ENCODE peak calls at places on chromosomes 12 and 14, in nine cellular contexts. One of them, this sample, is unnamed. For H3K4me1, the result is how much of the 10 kb centered on the place peaks cover.

GRCh38 chr14:95313707-95314106 is 6.0 kb downstream of the CLMN start:
- DNase-seq in PC-3: peak
- DNase-seq in heart right ventricle: peak
- DNase-seq in mammary epithelial cell: peak
- DNase-seq in esophagus squamous epithelium: peak
- DNase-seq in right lobe of liver: peak
- DNase-seq in heart left ventricle: peak
- DNase-seq in HepG2: peak
- DNase-seq in K562: no peak
- DNase-seq in this sample: no peak

GRCh38 chr14:104895207-104895785 is 29.4 kb upstream of the PLD4 start:
- DNase-seq in PC-3: no peak
- DNase-seq in esophagus squamous epithelium: no peak
- DNase-seq in mammary epithelial cell: no peak
- DNase-seq in right lobe of liver: peak
- DNase-seq in heart right ventricle: peak
- DNase-seq in K562: no peak
- DNase-seq in HepG2: no peak
- DNase-seq in heart left ventricle: no peak
- DNase-seq in this sample: no peak

GRCh38 chr12:39627914-39628313 is 8.3 kb upstream of the ABCD2 start:
- DNase-seq in right lobe of liver: no peak
- DNase-seq in heart right ventricle: no peak
- DNase-seq in PC-3: no peak
- DNase-seq in HepG2: no peak
- DNase-seq in heart left ventricle: no peak
- DNase-seq in mammary epithelial cell: no peak
- DNase-seq in esophagus squamous epithelium: no peak
- DNase-seq in K562: no peak
- DNase-seq in this sample: no peak

GRCh38 chr12:3252416-3252815 is 175.2 kb downstream of the TSPAN9 start:
- DNase-seq in heart left ventricle: peak
- DNase-seq in HepG2: no peak
- DNase-seq in esophagus squamous epithelium: no peak
- DNase-seq in PC-3: no peak
- DNase-seq in right lobe of liver: peak
- DNase-seq in mammary epithelial cell: no peak
- DNase-seq in heart right ventricle: peak
- DNase-seq in K562: no peak
- DNase-seq in this sample: no peak

GRCh38 chr14:64417042-64417770 is 29.1 kb downstream of the MTHFD1 start:
- DNase-seq in right lobe of liver: no peak
- DNase-seq in mammary epithelial cell: no peak
- DNase-seq in heart right ventricle: no peak
- DNase-seq in HepG2: no peak
- DNase-seq in K562: peak
- DNase-seq in heart left ventricle: no peak
- DNase-seq in esophagus squamous epithelium: no peak
- DNase-seq in PC-3: peak
- DNase-seq in this sample: no peak

GRCh38 chr12:47736877-47737676 is 11.8 kb upstream of the ENDOU start:
- DNase-seq in esophagus squamous epithelium: no peak
- DNase-seq in heart left ventricle: peak
- DNase-seq in K562: peak
- DNase-seq in mammary epithelial cell: no peak
- DNase-seq in PC-3: no peak
- DNase-seq in HepG2: no peak
- DNase-seq in right lobe of liver: peak
- DNase-seq in heart right ventricle: peak
- DNase-seq in this sample: no peak

GRCh38 chr12:19530631-19531020 is 91.3 kb downstream of the AEBP2 start:
- DNase-seq in mammary epithelial cell: peak
- DNase-seq in HepG2: no peak
- DNase-seq in K562: no peak
- DNase-seq in right lobe of liver: no peak
- DNase-seq in heart right ventricle: no peak
- DNase-seq in esophagus squamous epithelium: no peak
- DNase-seq in PC-3: no peak
- DNase-seq in heart left ventricle: no peak
- DNase-seq in this sample: no peak

GRCh38 chr12:12926571-12927071 is 25.3 kb downstream of the GPRC5D start:
- DNase-seq in heart right ventricle: no peak
- DNase-seq in PC-3: no peak
- DNase-seq in heart left ventricle: no peak
- DNase-seq in mammary epithelial cell: no peak
- DNase-seq in right lobe of liver: no peak
- DNase-seq in K562: no peak
- DNase-seq in esophagus squamous epithelium: no peak
- DNase-seq in HepG2: no peak
- DNase-seq in this sample: no peak

GRCh38 chr14:24851837-24852236 is 198.1 kb downstream of the STXBP6 start:
- DNase-seq in heart right ventricle: no peak
- DNase-seq in mammary epithelial cell: no peak
- DNase-seq in K562: no peak
- DNase-seq in HepG2: no peak
- DNase-seq in right lobe of liver: no peak
- DNase-seq in PC-3: no peak
- DNase-seq in heart left ventricle: no peak
- DNase-seq in esophagus squamous epithelium: no peak
- DNase-seq in this sample: no peak

DNA sequence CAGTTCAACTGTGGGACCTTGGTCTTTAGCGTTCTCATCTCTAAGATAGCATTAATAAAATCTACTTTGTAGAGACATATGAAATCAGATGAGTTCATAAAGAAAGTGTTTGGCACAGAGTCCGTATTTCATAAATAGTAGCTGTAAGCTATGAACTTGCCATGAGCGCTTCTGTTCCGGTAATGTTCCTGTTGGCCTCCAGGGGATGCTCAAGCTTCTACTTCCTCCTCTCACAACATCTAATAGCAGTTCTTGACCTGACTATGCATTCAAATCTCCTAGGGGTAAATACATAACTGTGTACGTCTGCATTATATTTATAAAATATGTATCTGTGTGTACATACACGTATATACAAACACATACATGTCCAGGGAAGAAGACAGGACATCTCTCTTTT is 288.2 kb upstream of the TMPO start:
- DNase-seq in heart left ventricle: no peak
- DNase-seq in esophagus squamous epithelium: no peak
- DNase-seq in K562: peak
- DNase-seq in heart right ventricle: no peak
- DNase-seq in PC-3: no peak
- DNase-seq in HepG2: peak
- DNase-seq in mammary epithelial cell: no peak
- DNase-seq in right lobe of liver: no peak
- DNase-seq in this sample: peak
- TF ChIP-seq CTCF in heart left ventricle: no peak
- TF ChIP-seq CTCF in esophagus squamous epithelium: peak
- TF ChIP-seq CTCF in K562: peak
- TF ChIP-seq CTCF in heart right ventricle: no peak
- TF ChIP-seq CTCF in PC-3: peak
- TF ChIP-seq CTCF in HepG2: peak
- TF ChIP-seq CTCF in mammary epithelial cell: peak
- TF ChIP-seq CTCF in right lobe of liver: peak
- TF ChIP-seq CTCF in this sample: peak

GRCh38 chr14:68399971-68400370 is 392.9 kb downstream of the ZFP36L1 start:
- DNase-seq in esophagus squamous epithelium: no peak
- DNase-seq in K562: no peak
- DNase-seq in mammary epithelial cell: no peak
- DNase-seq in heart right ventricle: no peak
- DNase-seq in PC-3: no peak
- DNase-seq in right lobe of liver: no peak
- DNase-seq in HepG2: no peak
- DNase-seq in heart left ventricle: no peak
- DNase-seq in this sample: peak

GRCh38 chr14:68402525-68403101 is 390.3 kb downstream of the ZFP36L1 start:
- DNase-seq in HepG2: no peak
- DNase-seq in heart left ventricle: no peak
- DNase-seq in K562: no peak
- DNase-seq in right lobe of liver: no peak
- DNase-seq in PC-3: no peak
- DNase-seq in esophagus squamous epithelium: no peak
- DNase-seq in heart right ventricle: no peak
- DNase-seq in mammary epithelial cell: no peak
- DNase-seq in this sample: no peak

GRCh38 chr14:68403191-68403781 is 389.6 kb downstream of the ZFP36L1 start:
- DNase-seq in heart right ventricle: no peak
- DNase-seq in right lobe of liver: no peak
- DNase-seq in HepG2: no peak
- DNase-seq in K562: no peak
- DNase-seq in heart left ventricle: no peak
- DNase-seq in mammary epithelial cell: no peak
- DNase-seq in esophagus squamous epithelium: no peak
- DNase-seq in PC-3: no peak
- DNase-seq in this sample: no peak

GRCh38 chr14:68401855-68402254 is 391.0 kb downstream of the ZFP36L1 start:
- DNase-seq in heart left ventricle: no peak
- DNase-seq in mammary epithelial cell: no peak
- DNase-seq in esophagus squamous epithelium: no peak
- DNase-seq in PC-3: no peak
- DNase-seq in K562: no peak
- DNase-seq in right lobe of liver: no peak
- DNase-seq in HepG2: no peak
- DNase-seq in heart right ventricle: no peak
- DNase-seq in this sample: no peak

GRCh38 chr14:68401320-68401719 is 391.5 kb downstream of the ZFP36L1 start:
- DNase-seq in K562: no peak
- DNase-seq in esophagus squamous epithelium: no peak
- DNase-seq in heart right ventricle: no peak
- DNase-seq in PC-3: no peak
- DNase-seq in right lobe of liver: no peak
- DNase-seq in HepG2: no peak
- DNase-seq in heart left ventricle: no peak
- DNase-seq in mammary epithelial cell: peak
- DNase-seq in this sample: no peak
- H3K4me1 ChIP-seq in K562: under half
- H3K4me1 ChIP-seq in esophagus squamous epithelium: under half
- H3K4me1 ChIP-seq in heart right ventricle: half or more
- H3K4me1 ChIP-seq in PC-3: under half
- H3K4me1 ChIP-seq in right lobe of liver: under half
- H3K4me1 ChIP-seq in HepG2: under half
- H3K4me1 ChIP-seq in heart left ventricle: under half
- H3K4me1 ChIP-seq in mammary epithelial cell: half or more
- H3K4me1 ChIP-seq in this sample: under half

GRCh38 chr12:53123578-53124351 is 20.5 kb downstream of the SOAT2 start:
- DNase-seq in HepG2: no peak
- DNase-seq in mammary epithelial cell: peak
- DNase-seq in right lobe of liver: no peak
- DNase-seq in PC-3: peak
- DNase-seq in esophagus squamous epithelium: no peak
- DNase-seq in heart right ventricle: no peak
- DNase-seq in K562: no peak
- DNase-seq in heart left ventricle: no peak
- DNase-seq in this sample: no peak

GRCh38 chr12:53122961-53123468 is 19.7 kb downstream of the SOAT2 start:
- DNase-seq in heart right ventricle: no peak
- DNase-seq in HepG2: no peak
- DNase-seq in heart left ventricle: no peak
- DNase-seq in esophagus squamous epithelium: no peak
- DNase-seq in K562: no peak
- DNase-seq in mammary epithelial cell: no peak
- DNase-seq in right lobe of liver: no peak
- DNase-seq in PC-3: no peak
- DNase-seq in this sample: no peak

GRCh38 chr12:53128780-53129747 is 25.8 kb downstream of the SOAT2 start:
- DNase-seq in heart right ventricle: no peak
- DNase-seq in mammary epithelial cell: no peak
- DNase-seq in right lobe of liver: no peak
- DNase-seq in esophagus squamous epithelium: no peak
- DNase-seq in HepG2: no peak
- DNase-seq in K562: no peak
- DNase-seq in heart left ventricle: no peak
- DNase-seq in PC-3: no peak
- DNase-seq in this sample: no peak

GRCh38 chr12:53124352-53124723 is 21.1 kb downstream of the SOAT2 start:
- DNase-seq in K562: no peak
- DNase-seq in heart left ventricle: no peak
- DNase-seq in HepG2: no peak
- DNase-seq in esophagus squamous epithelium: no peak
- DNase-seq in mammary epithelial cell: no peak
- DNase-seq in PC-3: no peak
- DNase-seq in right lobe of liver: no peak
- DNase-seq in heart right ventricle: no peak
- DNase-seq in this sample: no peak

DNA sequence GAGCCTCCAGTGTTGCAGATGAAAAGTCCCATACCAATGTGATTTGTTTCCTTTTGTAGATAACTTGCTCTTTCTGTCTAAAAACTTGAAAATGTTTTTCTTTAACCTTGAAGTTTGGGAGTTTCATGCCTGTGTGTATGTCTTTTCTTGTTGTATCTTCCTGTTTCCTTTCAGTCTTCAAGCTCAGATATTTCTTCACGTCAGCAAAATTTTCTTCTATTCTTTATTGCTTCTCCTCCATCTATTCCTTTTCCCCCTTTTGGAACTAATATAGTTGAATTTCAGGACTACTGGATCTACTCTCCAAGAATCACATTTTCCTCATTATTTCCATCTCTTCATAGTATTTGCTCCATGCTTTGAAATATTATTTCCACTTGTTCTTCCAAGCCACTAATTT is 23.9 kb downstream of the SOAT2 start:
- DNase-seq in heart left ventricle: no peak
- DNase-seq in right lobe of liver: no peak
- DNase-seq in K562: no peak
- DNase-seq in HepG2: no peak
- DNase-seq in heart right ventricle: no peak
- DNase-seq in esophagus squamous epithelium: no peak
- DNase-seq in PC-3: no peak
- DNase-seq in mammary epithelial cell: no peak
- DNase-seq in this sample: no peak
- TF ChIP-seq CTCF in heart left ventricle: no peak
- TF ChIP-seq CTCF in right lobe of liver: no peak
- TF ChIP-seq CTCF in K562: no peak
- TF ChIP-seq CTCF in HepG2: no peak
- TF ChIP-seq CTCF in heart right ventricle: no peak
- TF ChIP-seq CTCF in esophagus squamous epithelium: no peak
- TF ChIP-seq CTCF in PC-3: no peak
- TF ChIP-seq CTCF in mammary epithelial cell: no peak
- TF ChIP-seq CTCF in this sample: no peak

DNA sequence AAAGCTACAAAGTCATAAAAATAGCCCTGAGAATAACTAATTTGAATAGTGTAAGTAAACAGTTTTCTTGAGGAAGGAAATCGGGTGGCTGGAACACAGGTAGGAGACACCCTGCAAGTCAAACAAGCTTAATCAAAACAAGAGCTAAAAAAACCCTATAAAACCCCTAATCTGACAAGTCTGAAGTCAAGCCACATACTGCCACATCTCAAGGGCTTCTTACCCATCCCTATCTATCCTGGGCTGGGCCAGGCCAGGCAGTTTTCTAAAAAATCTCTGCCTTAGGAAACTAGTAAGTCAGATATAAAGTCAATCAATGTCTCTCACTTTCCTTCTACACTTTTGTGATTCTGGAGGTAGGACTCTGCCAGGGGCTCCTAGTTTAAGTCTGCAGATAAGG is 15.3 kb downstream of the UBE2N start:
- DNase-seq in heart right ventricle: no peak
- DNase-seq in mammary epithelial cell: no peak
- DNase-seq in HepG2: no peak
- DNase-seq in esophagus squamous epithelium: no peak
- DNase-seq in right lobe of liver: no peak
- DNase-seq in PC-3: no peak
- DNase-seq in K562: no peak
- DNase-seq in heart left ventricle: no peak
- DNase-seq in this sample: no peak
- H3K4me1 ChIP-seq in heart right ventricle: half or more
- H3K4me1 ChIP-seq in mammary epithelial cell: under half
- H3K4me1 ChIP-seq in HepG2: half or more
- H3K4me1 ChIP-seq in esophagus squamous epithelium: under half
- H3K4me1 ChIP-seq in right lobe of liver: under half
- H3K4me1 ChIP-seq in PC-3: under half
- H3K4me1 ChIP-seq in K562: under half
- H3K4me1 ChIP-seq in heart left ventricle: half or more
- H3K4me1 ChIP-seq in this sample: under half